ENCODE peak calls at places on chromosomes 16 and 17, in four cellular contexts. V is H1, O is K562, E is HepG2. H is an unnamed sample.

GRCh38 chr17:77442976-77443742 is 302.4 kb downstream of the SEC14L1 start:
- DNase-seq in V (no peak), O (no peak), E (no peak), H (no peak)

GRCh38 chr17:66987059-66987616 is 22.6 kb downstream of the CACNG4 start:
- DNase-seq in V (no peak), O (no peak), E (no peak), H (no peak)

GRCh38 chr17:73410586-73411329 is 99.0 kb upstream of the CDC42EP4 start:
- DNase-seq in V (no peak), O (no peak), E (no peak), H (no peak)

GRCh38 chr16:31480851-31481250 is 2.1 kb upstream of the SLC5A2 start:
- DNase-seq in V (no peak), O (no peak), E (no peak), H (no peak)

GRCh38 chr17:75521951-75522727 is 3.4 kb upstream of the LLGL2 start:
- DNase-seq in V (no peak), O (no peak), E (no peak), H (no peak)

GRCh38 chr16:28012031-28012445 is 51.5 kb downstream of the GSG1L start:
- DNase-seq in V (no peak), O (peak; percentile 21), E (no peak), H (no peak)

GRCh38 chr17:74239169-74239568 is 25.8 kb downstream of the TTYH2 start:
- DNase-seq in V (no peak), O (no peak), E (no peak), H (no peak)

GRCh38 chr16:50263940-50264929 is 2.1 kb upstream of the ADCY7 start:
- DNase-seq in V (no peak), O (no peak), E (peak; percentile 75), H (no peak)

GRCh38 chr17:80190716-80191115 is 20.9 kb downstream of the CARD14 start:
- DNase-seq in V (no peak), O (no peak), E (no peak), H (no peak)

GRCh38 chr17:80192268-80192667 is 22.4 kb downstream of the CARD14 start:
- DNase-seq in V (no peak), O (no peak), E (peak; percentile 53), H (no peak)

GRCh38 chr17:80191720-80192265 is 22.0 kb downstream of the CARD14 start:
- DNase-seq in V (no peak), O (no peak), E (no peak), H (no peak)

GRCh38 chr17:80189611-80190010 is 19.8 kb downstream of the CARD14 start:
- DNase-seq in V (no peak), O (no peak), E (no peak), H (no peak)

GRCh38 chr17:80191192-80191591 is 21.4 kb downstream of the CARD14 start:
- DNase-seq in V (no peak), O (no peak), E (no peak), H (no peak)
- TF ChIP-seq TAF1 in V (no peak), O (no peak), E (no peak), H (no peak)

GRCh38 chr17:59723041-59723440 is 15.6 kb downstream of the VMP1 start:
- DNase-seq in V (no peak), O (no peak), E (no peak), H (no peak)
- TF ChIP-seq POLR2AphosphoS5 in V (no peak), O (no peak), E (no peak), H (no peak)

DNA sequence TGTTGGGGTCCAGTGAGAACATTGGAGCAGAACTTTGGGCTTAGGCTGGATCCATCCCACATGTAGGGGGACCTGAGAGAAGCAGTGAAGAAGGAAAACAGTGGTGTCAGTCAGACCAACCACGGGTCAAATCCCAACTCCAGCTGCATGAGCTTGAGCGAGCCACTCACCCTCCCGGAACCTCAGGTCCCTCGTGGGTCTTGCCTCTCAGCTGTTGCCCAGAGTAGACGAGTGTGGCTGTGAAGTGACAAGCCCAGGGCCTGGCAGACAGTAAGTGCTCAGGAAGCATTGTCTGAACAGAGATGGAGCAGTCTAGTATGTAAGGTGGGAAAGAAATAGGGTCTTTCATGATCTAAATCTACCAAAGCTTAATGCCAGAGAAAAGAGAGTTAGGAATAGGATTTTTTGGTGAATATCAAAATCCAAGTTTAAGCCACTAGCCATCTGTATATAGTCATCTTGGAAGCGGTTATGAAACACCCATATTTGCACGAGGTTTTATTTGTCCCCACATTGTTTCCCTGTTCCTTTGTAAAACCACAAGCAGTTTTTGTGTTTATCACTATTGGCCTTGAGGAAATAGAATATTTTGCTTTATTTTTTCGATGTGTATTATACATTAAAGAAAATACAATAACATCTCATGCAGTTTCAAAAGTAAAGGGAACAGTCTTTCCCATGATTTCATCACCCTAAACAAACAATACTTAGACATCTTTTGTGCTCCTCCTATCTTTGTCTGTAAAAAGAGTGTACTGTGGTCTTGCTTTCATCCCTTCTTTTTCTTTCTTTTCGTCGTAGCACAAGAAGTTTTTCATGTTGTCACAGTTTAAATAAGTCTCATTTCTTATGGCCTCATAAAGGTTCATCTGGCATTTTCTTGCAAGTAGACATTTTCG is 112.0 kb downstream of the CLEC16A start:
- DNase-seq in V (no peak), O (no peak), E (peak; percentile 44), H (no peak)
- TF ChIP-seq TAF1 in V (no peak), O (no peak), E (no peak), H (no peak)

GRCh38 chr16:85553436-85554113 is 59.5 kb upstream of the GSE1 start:
- DNase-seq in V (no peak), O (no peak), E (peak; percentile 84), H (peak; percentile 68)
- TF ChIP-seq POLR2AphosphoS5 in V (no peak), O (peak; percentile 40), E (no peak), H (no peak)